ENCODE peak calls at places on chromosome 22, in nine cellular contexts. B is CD8-positive, alpha-beta T cell; U is mammary epithelial cell; R is GM23338; Y is fibroblast of lung; A is lung; N is H9; M is HCT116; X is IMR-90. F is an unnamed sample.

GRCh38 chr22:42277988-42278776 is 7.7 kb upstream of the TCF20 start:
- DNase-seq in B (no peak), U (no peak), R (no peak), Y (peak; percentile 11), A (no peak), N (no peak), M (no peak), X (no peak), F (no peak)

GRCh38 chr22:31248138-31248745 is 36.1 kb downstream of the LIMK2 start:
- DNase-seq in B (peak; percentile 40), U (peak; percentile 92), R (peak; percentile 94), Y (peak; percentile 87), A (peak; percentile 80), N (peak; percentile 94), M (no peak), X (peak; percentile 94), F (peak; percentile 89)

GRCh38 chr22:45863981-45864751 is 112.8 kb downstream of the WNT7B start:
- DNase-seq in B (peak; percentile 42), U (peak; percentile 24), R (peak; percentile 85), Y (peak; percentile 44), A (peak; percentile 80), N (peak; percentile 74), M (peak; percentile 33), X (peak; percentile 63), F (peak; percentile 43)

GRCh38 chr22:44142421-44143116 is 38.2 kb upstream of the PARVG start:
- DNase-seq in B (no peak), U (no peak), R (no peak), Y (no peak), A (no peak), N (no peak), M (no peak), X (no peak), F (no peak)

GRCh38 chr22:44042822-44043221 is 18.7 kb downstream of the PARVB start:
- DNase-seq in B (no peak), U (no peak), R (no peak), Y (peak; percentile 53), A (no peak), N (no peak), M (no peak), X (peak; percentile 51), F (no peak)

GRCh38 chr22:43337385-43337784 is 5.8 kb downstream of the SCUBE1 start:
- DNase-seq in B (no peak), U (no peak), R (no peak), Y (no peak), A (no peak), N (no peak), M (no peak), X (no peak), F (no peak)

GRCh38 chr22:40281717-40282116 is 64.6 kb upstream of the ADSL start:
- DNase-seq in B (no peak), U (peak; percentile 63), R (no peak), Y (no peak), A (no peak), N (no peak), M (no peak), X (no peak), F (peak; percentile 44)

GRCh38 chr22:43855431-43855830 is 6.9 kb downstream of the SULT4A1 start:
- DNase-seq in B (no peak), U (no peak), R (no peak), Y (no peak), A (no peak), N (peak; percentile 13), M (no peak), X (no peak), F (no peak)

GRCh38 chr22:44211946-44212930 is 31.5 kb downstream of the PARVG start:
- DNase-seq in B (no peak), U (no peak), R (no peak), Y (peak; percentile 33), A (no peak), N (no peak), M (no peak), X (peak; percentile 11), F (no peak)

GRCh38 chr22:29992341-29993275 is 87.7 kb upstream of the HORMAD2 start:
- DNase-seq in B (no peak), U (peak; percentile 90), R (peak; percentile 41), Y (no peak), A (no peak), N (peak; percentile 33), M (no peak), X (peak; percentile 13), F (peak; percentile 88)

GRCh38 chr22:38782402-38783094 is 11.4 kb downstream of the DNAL4 start:
- DNase-seq in B (no peak), U (peak; percentile 66), R (no peak), Y (no peak), A (no peak), N (no peak), M (no peak), X (peak; percentile 38), F (peak; percentile 33)

GRCh38 chr22:46652081-46652929 is 32.1 kb downstream of the GRAMD4 start:
- DNase-seq in B (no peak), U (no peak), R (no peak), Y (peak; percentile 92), A (no peak), N (no peak), M (no peak), X (peak; percentile 28), F (no peak)

GRCh38 chr22:42294034-42294985 is 23.9 kb upstream of the TCF20 start:
- DNase-seq in B (no peak), U (peak; percentile 42), R (peak; percentile 92), Y (peak; percentile 47), A (no peak), N (peak; percentile 91), M (no peak), X (peak; percentile 41), F (no peak)

GRCh38 chr22:25403752-25404471 is 160.6 kb upstream of the GRK3 start:
- DNase-seq in B (no peak), U (peak; percentile 21), R (peak; percentile 75), Y (peak; percentile 59), A (no peak), N (no peak), M (no peak), X (peak; percentile 41), F (no peak)

GRCh38 chr22:34972498-34972897 is 93.5 kb upstream of the ISX start:
- DNase-seq in B (no peak), U (no peak), R (peak; percentile 50), Y (no peak), A (no peak), N (peak; percentile 55), M (no peak), X (no peak), F (no peak)

DNA sequence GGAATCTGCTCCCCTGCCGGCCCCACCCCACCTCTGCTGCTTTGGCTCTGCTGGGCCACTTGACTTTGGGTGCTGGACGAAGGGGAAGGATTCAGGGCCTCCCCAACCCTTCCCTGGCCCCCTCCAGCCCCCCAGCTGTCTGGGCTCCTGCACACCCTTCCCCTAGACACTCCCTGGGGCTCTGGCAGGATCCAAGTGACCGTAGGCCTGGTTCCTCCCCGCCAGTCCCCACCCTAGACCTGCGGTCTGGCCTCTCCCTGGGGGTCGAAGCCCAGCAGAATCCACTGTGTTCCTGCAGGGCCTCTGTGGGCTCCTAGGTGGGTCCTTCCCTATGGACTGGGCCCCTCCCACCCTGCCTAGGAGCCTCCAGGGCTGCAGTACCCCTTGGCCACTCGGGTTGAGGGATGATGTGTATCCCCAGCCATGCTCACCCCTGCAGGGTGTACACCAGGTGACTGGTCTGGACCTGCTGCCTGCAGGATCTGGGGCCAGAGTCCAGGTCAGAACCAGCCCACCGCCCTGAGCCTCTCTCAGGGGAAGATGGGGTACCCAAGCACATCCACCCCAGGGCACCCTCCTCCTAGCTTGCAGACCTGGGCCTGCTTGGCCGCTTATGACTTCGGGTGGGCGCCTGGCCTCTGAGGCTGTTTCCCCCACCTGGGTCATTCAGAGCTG is 5.6 kb downstream of the PIM3 start:
- DNase-seq in B (no peak), U (no peak), R (no peak), Y (no peak), A (peak; percentile 32), N (peak; percentile 28), M (no peak), X (no peak), F (no peak)
- H3K27ac ChIP-seq in B (no peak overlapping the region), U (no peak overlapping the region), R (no peak overlapping the region), Y (peak overlapping the region; percentile 85), A (peak overlapping the region; percentile 14), N (no peak overlapping the region), M (peak overlapping the region; percentile 48), X (peak overlapping the region; percentile 26), F (no peak overlapping the region)

GRCh38 chr22:24159650-24160049 is 21.6 kb upstream of the SUSD2 start:
- DNase-seq in B (no peak), U (no peak), R (no peak), Y (no peak), A (no peak), N (no peak), M (no peak), X (no peak), F (no peak)
- H3K4me1 ChIP-seq in B (peaks cover 57% of the 10 kb centered on the region), U (peaks cover 30% of the 10 kb centered on the region), R (peaks cover 18% of the 10 kb centered on the region), Y (peaks cover 18% of the 10 kb centered on the region), A (peaks cover 10% of the 10 kb centered on the region), N (no peaks in the 10 kb centered on the region), M (peaks cover 18% of the 10 kb centered on the region), X (peaks cover 22% of the 10 kb centered on the region), F (peaks cover 3% of the 10 kb centered on the region)

GRCh38 chr22:23270212-23270733 is 90.0 kb downstream of the BCR start:
- DNase-seq in B (no peak), U (no peak), R (peak; percentile 57), Y (peak; percentile 27), A (no peak), N (no peak), M (no peak), X (peak; percentile 7), F (no peak)
- TF ChIP-seq CTCF in B (no peak), U (no peak), R (no peak), Y (no peak), A (no peak), N (peak; percentile 40), M (no peak), X (peak; percentile 40), F (no peak)

GRCh38 chr22:37626144-37626543 is 13.3 kb upstream of the SH3BP1 start:
- DNase-seq in B (no peak), U (no peak), R (no peak), Y (peak; percentile 59), A (peak; percentile 59), N (no peak), M (no peak), X (peak; percentile 43), F (no peak)

GRCh38 chr22:37627091-37627490 is 12.4 kb upstream of the SH3BP1 start:
- DNase-seq in B (no peak), U (no peak), R (no peak), Y (no peak), A (no peak), N (no peak), M (no peak), X (no peak), F (no peak)

GRCh38 chr22:37626556-37627075 is 12.9 kb upstream of the SH3BP1 start:
- DNase-seq in B (no peak), U (no peak), R (no peak), Y (no peak), A (no peak), N (no peak), M (no peak), X (no peak), F (no peak)

GRCh38 chr22:37624876-37625275 is 14.6 kb upstream of the SH3BP1 start:
- DNase-seq in B (no peak), U (no peak), R (no peak), Y (no peak), A (peak; percentile 26), N (no peak), M (no peak), X (no peak), F (no peak)

DNA sequence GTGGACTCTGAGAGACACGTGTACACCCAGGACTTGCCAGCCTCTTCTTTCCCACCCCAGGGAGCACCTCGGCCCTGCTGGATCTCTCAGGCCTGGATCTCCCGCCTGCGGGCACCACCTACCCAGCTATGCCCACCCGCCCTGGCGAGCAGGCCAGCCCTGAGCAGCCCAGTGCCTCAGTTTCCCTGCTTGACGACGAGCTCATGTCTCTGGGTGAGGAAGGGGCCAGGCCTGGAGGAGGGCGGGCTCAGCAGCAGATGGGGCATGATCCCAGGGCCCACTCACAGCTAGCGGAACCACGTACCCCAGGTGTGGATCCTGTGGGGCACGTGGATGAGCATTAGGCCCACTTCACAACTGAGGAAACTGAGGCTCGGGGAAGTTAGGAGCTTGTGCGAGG is 13.7 kb upstream of the SH3BP1 start:
- DNase-seq in B (no peak), U (no peak), R (no peak), Y (no peak), A (no peak), N (no peak), M (no peak), X (no peak), F (no peak)
- H3K27ac ChIP-seq in B (peak overlapping the region; percentile 43), U (no peak overlapping the region), R (no peak overlapping the region), Y (no peak overlapping the region), A (no peak overlapping the region), N (no peak overlapping the region), M (no peak overlapping the region), X (no peak overlapping the region), F (no peak overlapping the region)